ENCODE peak calls at places on chromosome 16, in eight cellular contexts. R is NCI-H774, H is A549, F is Kasumi-1, V is BJ, D is COLO829, E is NCI-H1092 treated with DMSO at 0.1 percent for 48 hours, Q is left colon. X is an unnamed sample.

GRCh38 chr16:57341441-57342303 is 16.9 kb upstream of the CCL22 start:
- DNase-seq in R (no peak), H (no peak), F (no peak), V (peak; percentile 81), D (peak; percentile 6), E (no peak), Q (peak; percentile 77), X (peak; percentile 1)

GRCh38 chr16:4401094-4401501 is 15.3 kb downstream of the CORO7 start:
- DNase-seq in R (no peak), H (no peak), F (no peak), V (no peak), D (no peak), E (no peak), Q (no peak), X (no peak)

GRCh38 chr16:19463468-19464315 is 46.0 kb downstream of the TMC5 start:
- DNase-seq in R (peak; percentile 91), H (no peak), F (no peak), V (no peak), D (no peak), E (peak; percentile 62), Q (no peak), X (peak; percentile 94)

GRCh38 chr16:71929048-71929447 is 33.7 kb downstream of the IST1 start:
- DNase-seq in R (no peak), H (no peak), F (no peak), V (peak; percentile 37), D (no peak), E (no peak), Q (no peak), X (no peak)

GRCh38 chr16:350203-350602 is 2.3 kb downstream of the AXIN1 start:
- DNase-seq in R (no peak), H (no peak), F (no peak), V (no peak), D (no peak), E (no peak), Q (no peak), X (no peak)

GRCh38 chr16:67547423-67548264 is 14.7 kb upstream of the CTCF start:
- DNase-seq in R (no peak), H (no peak), F (peak; percentile 71), V (no peak), D (no peak), E (no peak), Q (peak; percentile 39), X (peak; percentile 54)

GRCh38 chr16:70480127-70481105 is 26.0 kb downstream of the FCSK start:
- DNase-seq in R (no peak), H (no peak), F (no peak), V (no peak), D (no peak), E (no peak), Q (no peak), X (no peak)

GRCh38 chr16:59210955-59211541 is 476.9 kb upstream of the GOT2 start:
- DNase-seq in R (no peak), H (peak; percentile 27), F (no peak), V (peak; percentile 56), D (peak; percentile 2), E (no peak), Q (no peak), X (no peak)

GRCh38 chr16:65318138-65318537 is 196.3 kb upstream of the CDH11 start:
- DNase-seq in R (no peak), H (no peak), F (no peak), V (no peak), D (no peak), E (peak; percentile 20), Q (no peak), X (no peak)

GRCh38 chr16:11149011-11149616 is 106.9 kb downstream of the SOCS1 start:
- DNase-seq in R (no peak), H (no peak), F (no peak), V (no peak), D (peak; percentile 53), E (no peak), Q (no peak), X (no peak)

GRCh38 chr16:75246504-75247205 is 4.8 kb downstream of the BCAR1 start:
- DNase-seq in R (no peak), H (no peak), F (no peak), V (no peak), D (no peak), E (no peak), Q (no peak), X (no peak)

GRCh38 chr16:89367538-89368059 is 122.8 kb downstream of the ANKRD11 start:
- DNase-seq in R (no peak), H (no peak), F (no peak), V (no peak), D (no peak), E (no peak), Q (no peak), X (no peak)

GRCh38 chr16:22195695-22196558 is 10.2 kb upstream of the EEF2K start:
- DNase-seq in R (peak; percentile 82), H (peak; percentile 60), F (peak; percentile 62), V (peak; percentile 62), D (peak; percentile 69), E (peak; percentile 94), Q (peak; percentile 77), X (peak; percentile 85)

GRCh38 chr16:29198231-29198630 is 208.3 kb downstream of the NPIPB11 start:
- DNase-seq in R (no peak), H (no peak), F (no peak), V (no peak), D (no peak), E (no peak), Q (no peak), X (no peak)

GRCh38 chr16:22008215-22009142 is 568 bp downstream of the MOSMO start:
- DNase-seq in R (no peak), H (peak; percentile 35), F (no peak), V (no peak), D (no peak), E (peak; percentile 15), Q (no peak), X (no peak)

GRCh38 chr16:77711775-77712174 is 10.5 kb upstream of the NUDT7 start:
- DNase-seq in R (no peak), H (no peak), F (no peak), V (no peak), D (no peak), E (no peak), Q (peak; percentile 38), X (no peak)

GRCh38 chr16:47061204-47061603 is 82.5 kb downstream of the NETO2 start:
- DNase-seq in R (no peak), H (no peak), F (no peak), V (no peak), D (no peak), E (no peak), Q (peak; percentile 18), X (no peak)

GRCh38 chr16:50234771-50235556 is 31.4 kb upstream of the ADCY7 start:
- DNase-seq in R (no peak), H (no peak), F (no peak), V (no peak), D (no peak), E (no peak), Q (no peak), X (no peak)

GRCh38 chr16:13136896-13137295 is 235.5 kb downstream of the SHISA9 start:
- DNase-seq in R (no peak), H (no peak), F (no peak), V (no peak), D (no peak), E (no peak), Q (no peak), X (no peak)

GRCh38 chr16:1580956-1581355 is 30.9 kb downstream of the IFT140 start:
- DNase-seq in R (peak; percentile 45), H (no peak), F (no peak), V (no peak), D (no peak), E (peak; percentile 67), Q (peak; percentile 50), X (peak; percentile 98)

GRCh38 chr16:89170346-89171215 is 967 bp upstream of the CDH15 start:
- DNase-seq in R (peak; percentile 33), H (no peak), F (peak; percentile 31), V (no peak), D (no peak), E (peak; percentile 20), Q (peak; percentile 82), X (peak; percentile 8)

GRCh38 chr16:17470871-17471744 is at the start of gene XYLT1:
- DNase-seq in R (no peak), H (peak; percentile 25), F (no peak), V (peak; percentile 78), D (no peak), E (peak; percentile 31), Q (peak; percentile 55), X (no peak)

GRCh38 chr16:3444032-3444388 is 530 bp downstream of the NAA60 start:
- DNase-seq in R (no peak), H (no peak), F (no peak), V (no peak), D (no peak), E (no peak), Q (peak; percentile 41), X (peak; percentile 50)

GRCh38 chr16:50696575-50697420 is 3.4 kb downstream of the NOD2 start:
- DNase-seq in R (no peak), H (peak; percentile 20), F (no peak), V (no peak), D (no peak), E (no peak), Q (peak; percentile 95), X (no peak)

GRCh38 chr16:75148311-75149195 is at the start of gene ZFP1:
- DNase-seq in R (peak; percentile 79), H (peak; percentile 93), F (peak; percentile 90), V (peak; percentile 37), D (peak; percentile 88), E (peak; percentile 91), Q (peak; percentile 94), X (peak; percentile 88)

GRCh38 chr16:84331998-84332780 is 36.1 kb upstream of the ATP2C2 start:
- DNase-seq in R (no peak), H (no peak), F (no peak), V (no peak), D (no peak), E (no peak), Q (peak; percentile 23), X (no peak)